ENCODE peak calls at places on chromosome 19, in six cellular contexts. D is left ventricle myocardium inferior, X is A549, O is PC-3, N is aorta, I is psoas muscle. V is an unnamed sample. For H3K4me1, the result is how much of the 10 kb centered on the place peaks cover.

GRCh38 chr19:14659886-14660489 is 14.7 kb downstream of the ADGRE3 start:
- DNase-seq in D (no peak), X (no peak), O (no peak), N (no peak), I (no peak), V (no peak)

GRCh38 chr19:18174983-18175382 is 1.4 kb downstream of the IFI30 start:
- DNase-seq in D (no peak), X (no peak), O (no peak), N (no peak), I (no peak), V (no peak)

GRCh38 chr19:4575978-4576933 is 16.8 kb upstream of the SEMA6B start:
- DNase-seq in D (peak), X (peak), O (peak), N (no peak), I (peak), V (peak)

GRCh38 chr19:48806818-48807589 is 3.8 kb downstream of the BCAT2 start:
- DNase-seq in D (no peak), X (peak), O (peak), N (no peak), I (peak), V (peak)

GRCh38 chr19:38062959-38063786 is 156.2 kb downstream of the SIPA1L3 start:
- DNase-seq in D (no peak), X (no peak), O (no peak), N (no peak), I (no peak), V (no peak)

GRCh38 chr19:35216026-35216832 is 12.3 kb downstream of the FAM187B start:
- DNase-seq in D (no peak), X (no peak), O (no peak), N (no peak), I (no peak), V (no peak)

GRCh38 chr19:12777217-12778019 is 2.1 kb upstream of the HOOK2 start:
- DNase-seq in D (peak), X (peak), O (peak), N (peak), I (peak), V (peak)

GRCh38 chr19:36528921-36529518 is 949 bp upstream of the ZNF260 start:
- DNase-seq in D (no peak), X (no peak), O (no peak), N (no peak), I (no peak), V (peak)

GRCh38 chr19:5251096-5252065 is 89.2 kb downstream of the PTPRS start:
- DNase-seq in D (no peak), X (no peak), O (no peak), N (no peak), I (no peak), V (no peak)

GRCh38 chr19:55552620-55553019 is 7.3 kb upstream of the SBK3 start:
- DNase-seq in D (no peak), X (no peak), O (no peak), N (no peak), I (no peak), V (peak)

GRCh38 chr19:29672933-29673336 is 7.7 kb downstream of the PLEKHF1 start:
- DNase-seq in D (no peak), X (no peak), O (no peak), N (no peak), I (peak), V (no peak)

GRCh38 chr19:18086590-18087138 is at the start of gene IL12RB1:
- DNase-seq in D (no peak), X (no peak), O (no peak), N (no peak), I (no peak), V (no peak)

GRCh38 chr19:11781295-11782057 is 14.7 kb downstream of the ZNF441 start:
- DNase-seq in D (no peak), X (no peak), O (no peak), N (no peak), I (no peak), V (no peak)

DNA sequence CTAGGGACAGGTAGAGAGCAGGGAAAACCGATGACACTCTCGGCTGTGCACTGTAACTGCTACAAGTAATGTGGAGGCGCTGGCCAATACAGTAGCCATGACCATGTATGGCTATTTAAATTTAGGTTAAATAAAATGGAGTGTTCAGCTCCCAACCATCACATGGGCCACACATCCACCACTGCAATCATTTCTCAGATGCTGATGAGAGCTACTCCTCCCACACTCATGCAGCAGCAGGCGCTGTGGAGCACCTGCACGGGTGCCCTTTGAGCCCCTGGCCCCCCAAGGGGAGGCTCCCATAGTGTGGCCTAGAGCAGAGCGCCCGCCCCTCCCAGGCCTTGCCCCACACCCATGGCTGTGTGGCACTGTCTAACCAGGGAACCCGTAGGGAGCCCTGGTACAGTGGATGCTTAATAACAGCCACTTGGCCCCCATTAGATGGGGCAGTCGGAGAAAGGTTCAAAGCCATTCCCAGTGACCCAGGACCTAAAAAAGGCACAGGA is 6.0 kb downstream of the ACP4 start:
- DNase-seq in D (no peak), X (peak), O (peak), N (no peak), I (no peak), V (no peak)
- H3K4me1 ChIP-seq in D (under half), X (under half), O (under half), N (under half), I (under half), V (under half)

GRCh38 chr19:1105217-1105872 is 1.6 kb downstream of the GPX4 start:
- DNase-seq in D (no peak), X (no peak), O (peak), N (peak), I (no peak), V (peak)
- H3K4me1 ChIP-seq in D (half or more), X (half or more), O (under half), N (under half), I (under half), V (under half)

DNA sequence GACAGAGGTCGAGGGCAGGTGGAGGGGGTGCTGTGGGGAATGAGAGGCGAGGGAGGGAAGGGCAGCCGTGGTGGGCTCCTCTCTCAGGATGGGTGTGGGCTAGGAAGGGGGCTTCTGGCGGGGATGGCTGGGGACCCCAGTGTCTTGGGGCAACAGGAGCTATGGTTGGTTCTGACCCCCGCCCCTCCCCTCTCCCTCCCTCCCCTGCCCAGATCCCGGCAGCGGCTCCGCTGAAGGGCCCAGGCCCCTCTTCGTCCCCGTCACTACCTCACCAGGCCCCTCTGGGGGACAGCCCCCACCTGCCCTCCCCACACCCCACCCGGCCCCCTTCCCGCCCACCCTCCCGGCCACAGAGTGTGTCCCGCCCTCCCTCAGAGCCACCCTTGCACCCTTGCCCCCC is 19.3 kb upstream of the EHD2 start:
- DNase-seq in D (no peak), X (no peak), O (no peak), N (no peak), I (peak), V (no peak)
- H3K4me1 ChIP-seq in D (under half), X (under half), O (under half), N (under half), I (under half), V (under half)

GRCh38 chr19:41551711-41552110 is 24.3 kb upstream of the CEACAM21 start:
- DNase-seq in D (no peak), X (no peak), O (no peak), N (no peak), I (no peak), V (no peak)

GRCh38 chr19:41554902-41555301 is 21.1 kb upstream of the CEACAM21 start:
- DNase-seq in D (no peak), X (no peak), O (no peak), N (no peak), I (no peak), V (no peak)

GRCh38 chr19:41551212-41551610 is 24.8 kb upstream of the CEACAM21 start:
- DNase-seq in D (no peak), X (no peak), O (no peak), N (no peak), I (no peak), V (no peak)

GRCh38 chr19:41553804-41554203 is 22.2 kb upstream of the CEACAM21 start:
- DNase-seq in D (no peak), X (no peak), O (no peak), N (no peak), I (no peak), V (no peak)

DNA sequence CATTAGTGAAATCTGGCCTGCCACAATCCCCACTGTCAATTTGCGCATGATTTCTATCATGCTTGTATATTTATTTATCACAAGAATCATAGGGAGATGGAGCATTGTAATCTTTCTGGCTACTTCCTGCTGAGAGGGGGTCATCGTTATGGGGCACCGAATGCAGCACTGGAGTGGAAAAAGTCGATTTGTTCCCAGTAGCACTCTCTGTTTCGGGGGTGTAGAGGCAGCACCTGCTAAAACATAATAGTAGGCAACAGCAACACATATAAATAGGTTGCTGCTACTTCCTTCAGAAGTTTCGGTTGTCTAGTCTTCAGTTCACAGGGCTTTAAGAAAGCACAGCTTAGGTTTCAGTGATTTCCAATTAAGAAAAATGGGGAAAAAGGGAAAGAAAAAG is 23.4 kb upstream of the CEACAM21 start:
- DNase-seq in D (no peak), X (no peak), O (no peak), N (no peak), I (no peak), V (no peak)
- H3K4me1 ChIP-seq in D (under half), X (under half), O (under half), N (under half), I (under half), V (under half)

V was measured in A673.